ENCODE peak calls at places on chromosomes 5 and 9, in ten cellular contexts. One of them, this sample, is unnamed.

GRCh38 chr9:89491688-89492087 is 6.2 kb downstream of the SEMA4D start:
- DNase-seq in H1: no peak
- DNase-seq in HCT116: no peak
- DNase-seq in GM23338: no peak
- DNase-seq in neural progenitor cell: no peak
- DNase-seq in PC-3: no peak
- DNase-seq in astrocyte: no peak
- DNase-seq in H9: peak; percentile 20
- DNase-seq in GM23248: no peak
- DNase-seq in IMR-90: no peak
- DNase-seq in this sample: no peak

GRCh38 chr5:116971131-116971530 is 396.5 kb upstream of the SEMA6A start:
- DNase-seq in GM23338: peak; percentile 27
- DNase-seq in IMR-90: no peak
- DNase-seq in HCT116: no peak
- DNase-seq in GM23248: no peak
- DNase-seq in H1: no peak
- DNase-seq in neural progenitor cell: no peak
- DNase-seq in PC-3: no peak
- DNase-seq in H9: no peak
- DNase-seq in astrocyte: no peak
- DNase-seq in this sample: no peak

GRCh38 chr5:87302061-87302460 is 34.4 kb downstream of the RASA1 start:
- DNase-seq in neural progenitor cell: no peak
- DNase-seq in GM23338: no peak
- DNase-seq in IMR-90: peak; percentile 33
- DNase-seq in HCT116: no peak
- DNase-seq in PC-3: peak; percentile 77
- DNase-seq in GM23248: peak; percentile 49
- DNase-seq in astrocyte: peak; percentile 49
- DNase-seq in H1: no peak
- DNase-seq in H9: no peak
- DNase-seq in this sample: peak; percentile 71

GRCh38 chr9:22416692-22417060 is 29.9 kb upstream of the DMRTA1 start:
- DNase-seq in HCT116: no peak
- DNase-seq in PC-3: peak; percentile 66
- DNase-seq in H1: no peak
- DNase-seq in GM23248: peak; percentile 3
- DNase-seq in GM23338: peak; percentile 2
- DNase-seq in H9: no peak
- DNase-seq in neural progenitor cell: peak; percentile 27
- DNase-seq in IMR-90: no peak
- DNase-seq in astrocyte: peak; percentile 63
- DNase-seq in this sample: peak; percentile 25

GRCh38 chr5:41087461-41087860 is 16.3 kb upstream of the MROH2B start:
- DNase-seq in astrocyte: peak; percentile 81
- DNase-seq in IMR-90: peak; percentile 96
- DNase-seq in GM23248: peak; percentile 36
- DNase-seq in HCT116: no peak
- DNase-seq in neural progenitor cell: no peak
- DNase-seq in H1: no peak
- DNase-seq in H9: no peak
- DNase-seq in PC-3: peak; percentile 49
- DNase-seq in GM23338: no peak
- DNase-seq in this sample: no peak

GRCh38 chr5:118919016-118919415 is 69.3 kb downstream of the DTWD2 start:
- DNase-seq in GM23338: no peak
- DNase-seq in neural progenitor cell: no peak
- DNase-seq in GM23248: no peak
- DNase-seq in HCT116: no peak
- DNase-seq in H9: no peak
- DNase-seq in astrocyte: no peak
- DNase-seq in IMR-90: peak; percentile 67
- DNase-seq in H1: no peak
- DNase-seq in PC-3: no peak
- DNase-seq in this sample: no peak

GRCh38 chr9:10706788-10707187 is 94.0 kb upstream of the PTPRD start:
- DNase-seq in GM23248: no peak
- DNase-seq in PC-3: peak; percentile 45
- DNase-seq in IMR-90: no peak
- DNase-seq in H9: no peak
- DNase-seq in neural progenitor cell: no peak
- DNase-seq in H1: no peak
- DNase-seq in astrocyte: no peak
- DNase-seq in GM23338: no peak
- DNase-seq in HCT116: no peak
- DNase-seq in this sample: no peak

GRCh38 chr9:128153947-128154695 is 4.9 kb downstream of the LCN2 start:
- DNase-seq in H9: no peak
- DNase-seq in neural progenitor cell: no peak
- DNase-seq in H1: no peak
- DNase-seq in PC-3: no peak
- DNase-seq in HCT116: no peak
- DNase-seq in astrocyte: no peak
- DNase-seq in GM23248: no peak
- DNase-seq in IMR-90: no peak
- DNase-seq in GM23338: peak; percentile 19
- DNase-seq in this sample: no peak

DNA sequence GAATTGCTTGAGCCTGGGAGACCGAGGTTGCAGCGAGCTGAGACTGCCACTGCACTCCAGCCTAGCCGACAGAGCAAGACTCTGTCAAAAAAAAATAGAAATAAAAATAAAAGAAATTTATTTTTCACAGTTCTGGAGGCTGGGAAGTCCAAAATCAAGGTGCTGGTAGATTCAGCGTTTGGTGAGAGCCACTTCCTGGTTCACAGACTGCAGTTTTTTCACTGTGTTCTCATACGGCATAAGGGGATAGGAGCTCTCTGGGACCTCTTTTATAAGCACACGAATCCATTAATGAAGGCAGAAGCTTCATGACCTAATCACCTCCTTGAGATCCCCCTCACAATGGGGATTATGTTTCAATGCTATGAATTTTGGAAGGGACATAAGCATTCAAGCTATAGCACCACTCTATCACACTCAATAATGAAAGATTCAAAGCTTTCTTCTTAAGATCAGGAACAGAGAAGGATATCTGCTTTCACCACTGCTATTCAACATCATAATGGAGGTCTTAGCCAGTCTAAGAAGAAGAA is 5.3 kb downstream of the PJA2 start:
- DNase-seq in H1: no peak
- DNase-seq in astrocyte: no peak
- DNase-seq in H9: no peak
- DNase-seq in neural progenitor cell: no peak
- DNase-seq in IMR-90: no peak
- DNase-seq in GM23338: no peak
- DNase-seq in HCT116: no peak
- DNase-seq in GM23248: no peak
- DNase-seq in PC-3: no peak
- DNase-seq in this sample: no peak
- H2AFZ ChIP-seq in H1: no peak overlapping the region
- H2AFZ ChIP-seq in astrocyte: no peak overlapping the region
- H2AFZ ChIP-seq in H9: no peak overlapping the region
- H2AFZ ChIP-seq in neural progenitor cell: no peak overlapping the region
- H2AFZ ChIP-seq in IMR-90: no peak overlapping the region
- H2AFZ ChIP-seq in GM23338: no peak overlapping the region
- H2AFZ ChIP-seq in HCT116: no peak overlapping the region
- H2AFZ ChIP-seq in GM23248: no peak overlapping the region
- H2AFZ ChIP-seq in PC-3: no peak overlapping the region
- H2AFZ ChIP-seq in this sample: no peak overlapping the region

DNA sequence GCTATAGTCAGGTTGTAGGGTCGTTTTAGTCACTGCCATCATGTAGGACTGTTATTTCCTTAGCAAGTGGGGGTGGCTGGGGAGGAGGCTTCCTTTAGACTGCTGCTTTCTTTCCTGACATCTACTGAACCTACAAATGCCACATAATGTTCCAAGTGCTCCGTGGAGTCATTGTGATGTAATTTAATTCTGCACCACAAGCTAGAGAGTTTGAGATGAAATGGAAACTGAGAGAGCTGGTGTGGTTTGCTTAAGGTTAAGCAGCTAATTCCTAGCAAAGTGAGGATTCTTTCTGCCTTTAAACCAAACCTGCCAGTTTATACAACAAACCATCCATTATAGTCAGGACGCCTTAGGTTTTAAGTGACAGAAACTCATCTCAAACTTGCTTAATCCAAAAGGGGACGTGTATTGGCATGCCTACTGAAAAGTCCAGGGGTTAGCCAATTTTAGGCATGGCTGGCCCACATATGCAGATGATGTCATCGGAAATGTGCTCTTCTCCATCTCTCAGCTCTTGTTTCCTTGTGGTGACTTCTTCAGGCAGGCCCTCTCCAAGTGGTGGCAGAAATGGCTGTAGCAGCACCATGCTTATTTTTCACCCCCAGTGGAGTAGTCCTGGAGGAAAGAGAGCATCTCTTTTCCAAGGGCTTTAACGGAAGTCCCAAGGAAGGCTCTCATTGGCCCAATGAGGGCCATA is 30.5 kb downstream of the ZNF618 start:
- DNase-seq in PC-3: no peak
- DNase-seq in GM23248: peak; percentile 44
- DNase-seq in GM23338: no peak
- DNase-seq in H1: peak; percentile 36
- DNase-seq in astrocyte: peak; percentile 62
- DNase-seq in HCT116: no peak
- DNase-seq in H9: no peak
- DNase-seq in neural progenitor cell: no peak
- DNase-seq in IMR-90: peak; percentile 41
- DNase-seq in this sample: peak; percentile 84
- H2AFZ ChIP-seq in PC-3: no peak overlapping the region
- H2AFZ ChIP-seq in GM23248: no peak overlapping the region
- H2AFZ ChIP-seq in GM23338: no peak overlapping the region
- H2AFZ ChIP-seq in H1: no peak overlapping the region
- H2AFZ ChIP-seq in astrocyte: no peak overlapping the region
- H2AFZ ChIP-seq in HCT116: no peak overlapping the region
- H2AFZ ChIP-seq in H9: no peak overlapping the region
- H2AFZ ChIP-seq in neural progenitor cell: no peak overlapping the region
- H2AFZ ChIP-seq in IMR-90: no peak overlapping the region
- H2AFZ ChIP-seq in this sample: peak overlapping the region; percentile 73

GRCh38 chr9:33721674-33722358 is 73.5 kb upstream of the PRSS3 start:
- DNase-seq in HCT116: peak; percentile 81
- DNase-seq in GM23338: peak; percentile 93
- DNase-seq in H9: peak; percentile 93
- DNase-seq in astrocyte: peak; percentile 42
- DNase-seq in IMR-90: peak; percentile 74
- DNase-seq in PC-3: peak; percentile 84
- DNase-seq in neural progenitor cell: peak; percentile 95
- DNase-seq in GM23248: peak; percentile 84
- DNase-seq in H1: peak; percentile 98
- DNase-seq in this sample: peak; percentile 65

GRCh38 chr9:33718987-33719386 is 76.4 kb upstream of the PRSS3 start:
- DNase-seq in GM23248: peak; percentile 68
- DNase-seq in neural progenitor cell: no peak
- DNase-seq in astrocyte: no peak
- DNase-seq in H9: no peak
- DNase-seq in H1: no peak
- DNase-seq in PC-3: peak; percentile 27
- DNase-seq in GM23338: no peak
- DNase-seq in IMR-90: peak; percentile 22
- DNase-seq in HCT116: no peak
- DNase-seq in this sample: no peak

GRCh38 chr9:33714989-33715388 is 80.4 kb upstream of the PRSS3 start:
- DNase-seq in IMR-90: no peak
- DNase-seq in neural progenitor cell: no peak
- DNase-seq in PC-3: no peak
- DNase-seq in H9: no peak
- DNase-seq in astrocyte: no peak
- DNase-seq in GM23248: no peak
- DNase-seq in HCT116: no peak
- DNase-seq in GM23338: no peak
- DNase-seq in H1: no peak
- DNase-seq in this sample: no peak

GRCh38 chr9:33722359-33722675 is 73.0 kb upstream of the PRSS3 start:
- DNase-seq in GM23338: no peak
- DNase-seq in IMR-90: no peak
- DNase-seq in H1: no peak
- DNase-seq in HCT116: no peak
- DNase-seq in H9: no peak
- DNase-seq in GM23248: no peak
- DNase-seq in astrocyte: no peak
- DNase-seq in PC-3: no peak
- DNase-seq in neural progenitor cell: no peak
- DNase-seq in this sample: no peak

DNA sequence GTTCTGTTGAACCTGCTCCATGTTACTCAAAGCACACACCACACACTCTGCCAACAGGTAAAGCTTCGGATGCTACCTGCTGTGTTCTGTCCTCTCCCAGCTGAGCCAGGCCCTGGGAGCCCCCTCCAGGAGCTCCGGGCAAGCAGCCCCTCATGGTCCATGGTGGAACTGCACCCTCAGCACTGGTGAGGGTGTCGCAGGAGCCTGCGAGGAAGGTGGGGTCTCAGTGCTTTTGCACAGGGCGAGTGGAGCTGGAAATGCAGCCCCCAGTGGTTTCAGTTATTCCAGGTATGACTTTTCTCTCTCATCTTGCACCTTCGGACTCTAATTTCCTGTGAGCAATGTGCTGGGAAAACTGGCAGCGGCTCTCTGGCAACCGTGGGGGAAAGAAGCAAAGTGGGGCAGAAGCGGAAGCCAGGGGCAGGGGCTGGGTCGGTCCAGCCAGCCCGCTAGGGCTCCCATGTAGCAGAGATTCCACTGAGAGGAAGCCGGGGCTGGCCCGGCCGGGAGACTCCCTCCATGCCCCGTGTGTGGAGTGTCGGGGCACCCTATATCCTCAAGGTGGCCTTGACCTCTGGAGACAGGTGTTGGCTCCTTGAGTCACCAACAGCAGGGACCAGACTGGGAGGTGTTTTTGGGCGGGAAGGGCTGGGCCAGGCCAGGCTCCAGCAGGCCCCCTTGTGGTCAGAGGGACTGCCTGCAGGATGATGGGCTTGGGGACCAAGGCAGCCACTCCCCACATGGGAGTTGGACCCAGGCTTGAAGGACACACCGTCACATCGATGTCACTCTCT is 75.6 kb upstream of the PRSS3 start:
- DNase-seq in GM23248: peak; percentile 31
- DNase-seq in IMR-90: no peak
- DNase-seq in GM23338: peak; percentile 79
- DNase-seq in astrocyte: no peak
- DNase-seq in HCT116: no peak
- DNase-seq in H9: peak; percentile 83
- DNase-seq in PC-3: peak; percentile 18
- DNase-seq in H1: peak; percentile 83
- DNase-seq in neural progenitor cell: peak; percentile 56
- DNase-seq in this sample: peak; percentile 9
- H2AFZ ChIP-seq in GM23248: no peak overlapping the region
- H2AFZ ChIP-seq in IMR-90: peak overlapping the region; percentile 43
- H2AFZ ChIP-seq in GM23338: peak overlapping the region; percentile 78
- H2AFZ ChIP-seq in astrocyte: no peak overlapping the region
- H2AFZ ChIP-seq in HCT116: peak overlapping the region; percentile 56
- H2AFZ ChIP-seq in H9: no peak overlapping the region
- H2AFZ ChIP-seq in PC-3: no peak overlapping the region
- H2AFZ ChIP-seq in H1: no peak overlapping the region
- H2AFZ ChIP-seq in neural progenitor cell: no peak overlapping the region
- H2AFZ ChIP-seq in this sample: no peak overlapping the region

DNA sequence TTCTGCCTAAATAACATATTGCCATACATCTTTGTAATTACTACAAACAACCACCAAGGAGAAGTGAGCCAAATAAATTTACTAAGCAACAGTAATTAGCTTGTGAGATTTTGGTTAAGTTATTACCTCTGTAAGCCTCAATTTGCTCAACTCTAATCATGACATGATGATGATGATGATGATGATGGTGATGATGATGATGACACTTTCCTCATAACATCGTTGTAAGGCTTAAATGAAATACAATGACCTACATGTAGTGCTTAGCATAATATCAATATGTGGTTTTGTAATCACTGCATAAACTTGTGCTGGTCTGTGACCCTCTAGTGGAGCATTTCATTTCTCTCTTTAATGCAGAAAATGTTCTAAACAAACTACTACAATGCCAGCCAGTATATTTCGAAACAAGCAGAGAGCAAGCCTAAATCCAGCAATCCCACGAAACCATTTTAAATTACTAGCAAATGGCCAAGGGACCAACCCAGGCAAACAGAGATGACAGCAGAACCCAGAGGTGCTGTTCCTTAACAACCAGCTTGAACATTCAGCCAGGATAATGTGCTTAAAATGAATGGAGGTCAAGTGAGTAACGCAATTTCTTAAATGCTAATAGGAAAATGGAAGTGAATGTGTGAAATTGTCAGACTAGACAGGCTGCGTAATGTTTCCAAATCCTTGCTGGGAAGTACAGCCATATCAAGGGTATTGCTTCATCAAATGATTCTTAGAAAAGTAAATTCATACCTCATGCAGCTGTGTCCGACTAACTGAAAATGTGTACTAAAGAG is 281.9 kb upstream of the PUM3 start:
- DNase-seq in PC-3: no peak
- DNase-seq in GM23338: no peak
- DNase-seq in IMR-90: no peak
- DNase-seq in GM23248: peak; percentile 2
- DNase-seq in H1: no peak
- DNase-seq in neural progenitor cell: no peak
- DNase-seq in astrocyte: no peak
- DNase-seq in H9: no peak
- DNase-seq in HCT116: no peak
- DNase-seq in this sample: no peak
- H2AFZ ChIP-seq in PC-3: no peak overlapping the region
- H2AFZ ChIP-seq in GM23338: no peak overlapping the region
- H2AFZ ChIP-seq in IMR-90: no peak overlapping the region
- H2AFZ ChIP-seq in GM23248: no peak overlapping the region
- H2AFZ ChIP-seq in H1: no peak overlapping the region
- H2AFZ ChIP-seq in neural progenitor cell: no peak overlapping the region
- H2AFZ ChIP-seq in astrocyte: no peak overlapping the region
- H2AFZ ChIP-seq in H9: no peak overlapping the region
- H2AFZ ChIP-seq in HCT116: no peak overlapping the region
- H2AFZ ChIP-seq in this sample: no peak overlapping the region